ENCODE peak calls at places on chromosomes 11 and 22, in eight cellular contexts. R, S, G, V, U, I, C and K are unnamed samples.
A peak's percentile ranks its signal among the peaks of the same experiment; 100 is the strongest.

GRCh38 chr11:69964247-69964643 is 113.9 kb upstream of the ANO1 start:
- DNase-seq in R (no peak), S (no peak), G (no peak), V (no peak), U (no peak), I (no peak), C (no peak), K (no peak)

GRCh38 chr11:133947298-133947905 is 9.4 kb downstream of the IGSF9B start:
- DNase-seq in R (no peak), S (no peak), G (no peak), V (no peak), U (peak; percentile 49), I (no peak), C (peak; percentile 53), K (no peak)

GRCh38 chr11:34425863-34426262 is 12.9 kb upstream of the CAT start:
- DNase-seq in R (no peak), S (no peak), G (no peak), V (no peak), U (no peak), I (no peak), C (no peak), K (no peak)

GRCh38 chr11:12290477-12290922 is 86.9 kb upstream of the PARVA start:
- DNase-seq in R (no peak), S (no peak), G (peak; percentile 59), V (no peak), U (no peak), I (no peak), C (no peak), K (no peak)

GRCh38 chr11:128488471-128488870 is 98.9 kb downstream of the ETS1 start:
- DNase-seq in R (no peak), S (no peak), G (no peak), V (no peak), U (no peak), I (no peak), C (no peak), K (no peak)

GRCh38 chr22:26385164-26385563 is 43.9 kb upstream of the ASPHD2 start:
- DNase-seq in R (no peak), S (no peak), G (no peak), V (no peak), U (no peak), I (no peak), C (no peak), K (no peak)

GRCh38 chr11:32426192-32426591 is 9.1 kb downstream of the WT1 start:
- DNase-seq in R (no peak), S (no peak), G (no peak), V (no peak), U (no peak), I (no peak), C (no peak), K (no peak)

GRCh38 chr11:117582491-117582890 is 214.5 kb downstream of the DSCAML1 start:
- DNase-seq in R (no peak), S (no peak), G (no peak), V (no peak), U (no peak), I (no peak), C (no peak), K (no peak)